ENCODE peak calls at places on chromosome 6, in ten cellular contexts. M is GM23338; X is GM13976; T is activated CD4-positive, alpha-beta T cell treated with anti-CD3 and anti-CD28 coated beads for 1 hour; B is choroid plexus epithelial cell; Z is activated naive CD8-positive, alpha-beta T cell treated with anti-CD3 and anti-CD28 coated beads for 36 hours; V is hippocampal formation; K is stimulated activated CD8-positive, alpha-beta memory T cell treated with anti-CD3 and anti-CD28 coated beads, Interleukin-7, amount 100 ng/mL, for 24 hours; C is NCI-H2029; A is mesenchymal stem cell. L is an unnamed sample.

GRCh38 chr6:157885211-157885788 is 62.3 kb downstream of the SNX9 start:
- DNase-seq in Z (peak), B (peak), V (no peak), C (no peak), X (no peak), M (no peak), K (no peak), T (peak), A (no peak), L (no peak)

GRCh38 chr6:136592930-136593673 is 42.9 kb upstream of the MAP7 start:
- DNase-seq in T (no peak), C (no peak), M (no peak), B (peak), Z (no peak), V (no peak), A (peak), X (no peak), K (no peak), L (peak)

GRCh38 chr6:166944666-166945256 is 11.6 kb downstream of the RNASET2 start:
- DNase-seq in B (no peak), V (no peak), X (no peak), M (no peak), C (no peak), A (no peak), T (no peak), K (no peak), Z (no peak), L (no peak)

GRCh38 chr6:20497200-20497820 is 36.9 kb upstream of the CDKAL1 start:
- DNase-seq in Z (no peak), A (peak), B (peak), K (no peak), M (no peak), X (no peak), C (no peak), T (no peak), V (no peak), L (peak)

GRCh38 chr6:85069577-85069976 is 305.2 kb upstream of the TBX18 start:
- DNase-seq in B (no peak), A (no peak), M (no peak), Z (no peak), C (no peak), X (no peak), V (no peak), T (no peak), K (no peak), L (no peak)

GRCh38 chr6:146788115-146788514 is 189.3 kb downstream of the ADGB start:
- DNase-seq in V (no peak), K (no peak), X (no peak), C (no peak), B (no peak), T (no peak), Z (no peak), A (peak), M (no peak), L (no peak)

GRCh38 chr6:11778648-11779307 is at the start of gene ADTRP:
- DNase-seq in C (no peak), V (no peak), Z (no peak), A (no peak), M (no peak), K (no peak), B (no peak), T (no peak), X (no peak), L (no peak)

GRCh38 chr6:113182370-113183141 is 674.6 kb upstream of the MARCKS start:
- DNase-seq in X (no peak), K (no peak), V (peak), M (no peak), A (peak), B (peak), T (no peak), C (peak), Z (no peak), L (peak)

GRCh38 chr6:151349651-151350270 is 41.6 kb downstream of the ZBTB2 start:
- DNase-seq in T (no peak), X (no peak), V (peak), Z (no peak), M (no peak), C (no peak), A (no peak), K (no peak), B (no peak), L (no peak)

GRCh38 chr6:84119277-84119676 is 85.7 kb downstream of the MRAP2 start:
- DNase-seq in V (no peak), T (no peak), M (peak), X (no peak), A (no peak), B (peak), Z (no peak), K (no peak), C (no peak), L (no peak)

GRCh38 chr6:111732390-111732789 is 126.7 kb upstream of the TRAF3IP2 start:
- DNase-seq in K (no peak), Z (no peak), B (no peak), T (no peak), X (no peak), M (no peak), A (no peak), C (no peak), V (no peak), L (no peak)

GRCh38 chr6:155311076-155311475 is 3.2 kb downstream of the TFB1M start:
- DNase-seq in Z (no peak), C (peak), X (no peak), K (no peak), V (no peak), A (peak), T (no peak), B (peak), M (no peak), L (no peak)

GRCh38 chr6:62903263-62903662 is 308.0 kb upstream of the FKBP1C start:
- DNase-seq in A (no peak), Z (no peak), K (no peak), T (no peak), B (no peak), V (no peak), X (no peak), C (no peak), M (no peak), L (no peak)

GRCh38 chr6:94468830-94469229 is 1049.5 kb upstream of the EPHA7 start:
- DNase-seq in B (no peak), A (no peak), T (no peak), M (peak), V (no peak), Z (no peak), C (no peak), X (no peak), K (no peak), L (no peak)

GRCh38 chr6:78810698-78811097 is 56.7 kb upstream of the IRAK1BP1 start:
- DNase-seq in A (no peak), M (no peak), K (no peak), Z (no peak), T (no peak), C (no peak), X (no peak), V (no peak), B (peak), L (peak)

GRCh38 chr6:157047951-157048350 is 270.8 kb downstream of the ARID1B start:
- DNase-seq in M (no peak), A (no peak), V (no peak), Z (no peak), T (no peak), X (no peak), K (no peak), C (no peak), B (peak), L (peak)

GRCh38 chr6:157019733-157020132 is 242.6 kb downstream of the ARID1B start:
- DNase-seq in M (no peak), B (peak), A (peak), T (no peak), X (peak), K (no peak), Z (no peak), V (no peak), C (no peak), L (no peak)

GRCh38 chr6:132401120-132401940 is at the start of gene MOXD1:
- DNase-seq in K (no peak), M (peak), X (peak), T (no peak), C (no peak), V (no peak), B (peak), Z (peak), A (peak), L (peak)

GRCh38 chr6:10205120-10205519 is 209.8 kb downstream of the TFAP2A start:
- DNase-seq in B (no peak), T (no peak), V (no peak), M (no peak), A (no peak), Z (no peak), C (peak), K (no peak), X (no peak), L (no peak)

GRCh38 chr6:119333707-119334295 is 15.8 kb downstream of the MAN1A1 start:
- DNase-seq in K (no peak), M (peak), B (peak), T (no peak), Z (no peak), X (peak), V (peak), A (no peak), C (peak), L (no peak)

GRCh38 chr6:106128981-106129761 is 43.0 kb downstream of the PRDM1 start:
- DNase-seq in X (no peak), V (no peak), K (no peak), T (no peak), B (peak), M (no peak), C (no peak), Z (no peak), A (peak), L (peak)

GRCh38 chr6:116011520-116011919 is 49.2 kb downstream of the FRK start:
- DNase-seq in A (no peak), B (no peak), T (no peak), M (no peak), Z (peak), C (peak), X (no peak), K (no peak), V (no peak), L (no peak)

GRCh38 chr6:157984165-157984564 is 2.5 kb downstream of the SYNJ2 start:
- DNase-seq in V (no peak), T (no peak), M (no peak), K (no peak), C (no peak), X (no peak), Z (no peak), A (peak), B (no peak), L (no peak)

GRCh38 chr6:15336905-15337583 is 91.2 kb downstream of the JARID2 start:
- DNase-seq in B (no peak), C (no peak), A (no peak), Z (no peak), X (no peak), V (no peak), M (no peak), K (no peak), T (no peak), L (no peak)

GRCh38 chr6:140052757-140053729 is 678.6 kb upstream of the CITED2 start:
- DNase-seq in V (no peak), X (peak), A (peak), Z (no peak), M (peak), K (no peak), B (peak), C (no peak), T (no peak), L (peak)

GRCh38 chr6:105348897-105349296 is 54.0 kb downstream of the PREP start:
- DNase-seq in X (no peak), T (no peak), B (no peak), V (no peak), C (no peak), M (no peak), A (no peak), Z (no peak), K (no peak), L (no peak)